ENCODE peak calls at places on chromosome 15, in ten cellular contexts. Y is mesothelial cell of epicardium, V is AG04449, K is epithelial cell of esophagus, I is B cell, X is H9, Z is tibial artery, W is GM20000, B is right atrium auricular region, M is Calu3. H is an unnamed sample.

GRCh38 chr15:83320404-83320803 is 35.9 kb upstream of the BNC1 start:
- DNase-seq in Y (no peak), V (no peak), K (peak), I (no peak), X (no peak), Z (no peak), W (no peak), B (no peak), M (no peak), H (no peak)

GRCh38 chr15:96345560-96346389 is 15.3 kb downstream of the NR2F2 start:
- DNase-seq in Y (peak), V (no peak), K (peak), I (no peak), X (peak), Z (peak), W (peak), B (peak), M (peak), H (peak)

GRCh38 chr15:68843425-68844311 is 23.0 kb upstream of the ANP32A start:
- DNase-seq in Y (no peak), V (no peak), K (peak), I (no peak), X (peak), Z (no peak), W (no peak), B (no peak), M (no peak), H (peak)

GRCh38 chr15:74036271-74037170 is 42.0 kb downstream of the PML start:
- DNase-seq in Y (no peak), V (no peak), K (peak), I (no peak), X (peak), Z (no peak), W (no peak), B (no peak), M (peak), H (peak)

GRCh38 chr15:40246496-40247275 is 7.8 kb downstream of the PAK6 start:
- DNase-seq in Y (no peak), V (no peak), K (peak), I (no peak), X (no peak), Z (peak), W (no peak), B (no peak), M (no peak), H (no peak)

GRCh38 chr15:78930577-78931388 is 14.1 kb downstream of the CTSH start:
- DNase-seq in Y (no peak), V (peak), K (peak), I (no peak), X (no peak), Z (no peak), W (no peak), B (no peak), M (peak), H (no peak)

GRCh38 chr15:31252386-31252785 is 74.2 kb upstream of the KLF13 start:
- DNase-seq in Y (no peak), V (no peak), K (no peak), I (no peak), X (no peak), Z (no peak), W (no peak), B (no peak), M (no peak), H (no peak)

GRCh38 chr15:63879211-63879610 is 45.5 kb upstream of the HERC1 start:
- DNase-seq in Y (no peak), V (no peak), K (no peak), I (no peak), X (no peak), Z (no peak), W (no peak), B (no peak), M (no peak), H (no peak)

GRCh38 chr15:29050870-29051269 is 165.1 kb downstream of the APBA2 start:
- DNase-seq in Y (no peak), V (peak), K (no peak), I (no peak), X (no peak), Z (no peak), W (no peak), B (no peak), M (no peak), H (no peak)

GRCh38 chr15:38842991-38843610 is 278.5 kb upstream of the RASGRP1 start:
- DNase-seq in Y (no peak), V (no peak), K (no peak), I (no peak), X (no peak), Z (no peak), W (no peak), B (no peak), M (no peak), H (no peak)

GRCh38 chr15:77002436-77002835 is 7.5 kb downstream of the PSTPIP1 start:
- DNase-seq in Y (no peak), V (no peak), K (no peak), I (peak), X (no peak), Z (no peak), W (no peak), B (no peak), M (no peak), H (no peak)

GRCh38 chr15:77144492-77145070 is 73.7 kb upstream of the TSPAN3 start:
- DNase-seq in Y (no peak), V (peak), K (peak), I (no peak), X (no peak), Z (no peak), W (no peak), B (no peak), M (peak), H (no peak)

GRCh38 chr15:78107471-78107870 is 15.1 kb downstream of the SH2D7 start:
- DNase-seq in Y (no peak), V (no peak), K (no peak), I (no peak), X (no peak), Z (no peak), W (no peak), B (no peak), M (no peak), H (no peak)

GRCh38 chr15:29268706-29269484 is 727 bp downstream of the NSMCE3 start:
- DNase-seq in Y (no peak), V (no peak), K (peak), I (peak), X (peak), Z (peak), W (peak), B (peak), M (no peak), H (no peak)

GRCh38 chr15:73518876-73519594 is 76.1 kb downstream of the REC114 start:
- DNase-seq in Y (no peak), V (no peak), K (no peak), I (no peak), X (no peak), Z (no peak), W (no peak), B (no peak), M (no peak), H (no peak)

GRCh38 chr15:60589728-60590127 is 110.8 kb upstream of the ICE2 start:
- DNase-seq in Y (no peak), V (no peak), K (no peak), I (no peak), X (no peak), Z (no peak), W (no peak), B (no peak), M (no peak), H (no peak)

GRCh38 chr15:60592386-60593339 is 113.7 kb upstream of the ICE2 start:
- DNase-seq in Y (peak), V (no peak), K (peak), I (peak), X (peak), Z (peak), W (peak), B (peak), M (peak), H (peak)

GRCh38 chr15:60589253-60589652 is 110.3 kb upstream of the ICE2 start:
- DNase-seq in Y (no peak), V (no peak), K (no peak), I (no peak), X (no peak), Z (no peak), W (no peak), B (no peak), M (no peak), H (no peak)

GRCh38 chr15:60591491-60592385 is 112.8 kb upstream of the ICE2 start:
- DNase-seq in Y (peak), V (no peak), K (peak), I (no peak), X (peak), Z (peak), W (peak), B (no peak), M (peak), H (peak)

GRCh38 chr15:60590935-60591490 is 112.1 kb upstream of the ICE2 start:
- DNase-seq in Y (peak), V (no peak), K (peak), I (no peak), X (peak), Z (peak), W (peak), B (peak), M (peak), H (peak)
- TF ChIP-seq CTCF in Y (no peak), V (no peak), K (no peak), I (no peak), X (peak), Z (no peak), W (no peak), B (no peak), M (no peak), H (peak)

DNA sequence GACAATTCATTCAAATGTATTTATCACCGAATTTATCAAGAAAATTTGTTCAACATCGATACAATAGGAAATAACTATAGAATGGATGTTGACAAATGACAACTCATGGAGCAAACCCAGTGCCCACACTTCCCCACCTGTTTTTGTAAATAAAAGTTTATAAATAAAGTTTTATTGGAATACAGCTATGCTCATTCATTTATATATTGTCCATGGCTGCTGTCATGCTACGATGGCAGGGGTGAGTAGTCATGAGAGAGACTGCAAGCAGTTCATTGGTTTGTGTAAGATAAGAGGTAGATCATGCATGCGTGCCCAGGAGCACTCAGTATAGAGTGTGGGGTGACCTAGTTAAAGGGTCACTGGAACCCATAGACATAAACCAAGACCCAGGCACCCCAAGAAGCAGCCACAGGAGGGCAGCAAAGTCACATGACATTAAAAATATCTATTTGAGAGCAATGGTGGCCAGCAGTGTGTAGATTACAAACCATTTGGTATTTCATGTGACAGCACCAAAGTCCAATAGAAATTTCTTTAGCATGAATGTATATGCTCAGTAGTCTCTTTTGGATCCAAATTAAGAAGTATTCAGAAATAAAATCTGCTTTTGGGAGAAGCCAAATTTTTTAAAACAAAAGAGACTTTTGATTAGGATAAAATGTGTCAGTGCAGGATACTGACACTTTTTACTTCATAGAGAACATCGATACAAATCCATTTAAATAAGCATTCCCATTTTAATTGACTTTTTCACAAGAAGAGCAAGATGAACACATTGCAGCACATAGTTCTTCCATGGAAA is 794.8 kb downstream of the MCTP2 start:
- DNase-seq in Y (no peak), V (no peak), K (peak), I (no peak), X (peak), Z (no peak), W (peak), B (no peak), M (peak), H (peak)
- TF ChIP-seq CTCF in Y (peak), V (peak), K (peak), I (no peak), X (peak), Z (peak), W (no peak), B (no peak), M (peak), H (peak)

GRCh38 chr15:88465633-88466219 is 1.5 kb downstream of the MRPL46 start:
- DNase-seq in Y (no peak), V (peak), K (peak), I (no peak), X (no peak), Z (no peak), W (no peak), B (no peak), M (peak), H (no peak)

GRCh38 chr15:88470625-88471372 is 3.3 kb downstream of the MRPS11 start:
- DNase-seq in Y (no peak), V (no peak), K (no peak), I (no peak), X (no peak), Z (no peak), W (no peak), B (no peak), M (no peak), H (no peak)

GRCh38 chr15:88469321-88469720 is 1.8 kb downstream of the MRPS11 start:
- DNase-seq in Y (no peak), V (no peak), K (no peak), I (no peak), X (no peak), Z (no peak), W (no peak), B (no peak), M (no peak), H (no peak)

GRCh38 chr15:88467073-88467934 is at the start of the genes MRPL46 and MRPS11:
- DNase-seq in Y (peak), V (peak), K (peak), I (peak), X (peak), Z (peak), W (peak), B (peak), M (peak), H (peak)

GRCh38 chr15:88467935-88468528 is 524 bp downstream of the MRPS11 start:
- DNase-seq in Y (no peak), V (no peak), K (peak), I (no peak), X (no peak), Z (no peak), W (no peak), B (no peak), M (no peak), H (no peak)
- TF ChIP-seq CTCF in Y (no peak), V (peak), K (peak), I (no peak), X (peak), Z (no peak), W (no peak), B (no peak), M (no peak), H (no peak)

GRCh38 chr15:87817553-87817952 is 439.0 kb downstream of the NTRK3 start:
- DNase-seq in Y (no peak), V (no peak), K (no peak), I (no peak), X (no peak), Z (no peak), W (no peak), B (no peak), M (no peak), H (no peak)
- TF ChIP-seq CTCF in Y (no peak), V (peak), K (no peak), I (no peak), X (no peak), Z (no peak), W (no peak), B (no peak), M (no peak), H (no peak)